ENCODE peak calls at places on chromosomes 5 and 9, in ten cellular contexts. Y is CD8-positive, alpha-beta T cell; E is heart left ventricle; L is tibial nerve; R is breast epithelium; N is RWPE1; K is tibial artery; U is MM.1S; I is AG10803; P is fibroblast of pulmonary artery. S is an unnamed sample.
A peak's percentile ranks its signal among the peaks of the same experiment; 100 is the strongest.

GRCh38 chr5:74056789-74057164 is 430.8 kb downstream of the ARHGEF28 start:
- DNase-seq in Y (no peak), E (no peak), L (no peak), R (no peak), N (peak; percentile 41), K (no peak), U (peak; percentile 51), I (peak; percentile 40), P (peak; percentile 67), S (no peak)

GRCh38 chr5:69308046-69308553 is 24.5 kb downstream of the CCDC125 start:
- DNase-seq in Y (no peak), E (no peak), L (no peak), R (no peak), N (no peak), K (no peak), U (no peak), I (no peak), P (no peak), S (no peak)

GRCh38 chr9:114405294-114406034 is 17.7 kb upstream of the AKNA start:
- DNase-seq in Y (peak; percentile 69), E (peak; percentile 78), L (peak; percentile 81), R (peak; percentile 61), N (peak; percentile 94), K (peak; percentile 87), U (peak; percentile 71), I (peak; percentile 73), P (peak; percentile 85), S (peak; percentile 93)

GRCh38 chr5:95940758-95941682 is 20.6 kb downstream of the ELL2 start:
- DNase-seq in Y (no peak), E (no peak), L (no peak), R (no peak), N (no peak), K (no peak), U (no peak), I (no peak), P (peak; percentile 33), S (no peak)

GRCh38 chr5:43482490-43483064 is 1.1 kb downstream of the TMEM267 start:
- DNase-seq in Y (no peak), E (no peak), L (no peak), R (no peak), N (peak; percentile 37), K (no peak), U (no peak), I (peak; percentile 69), P (peak; percentile 26), S (no peak)

GRCh38 chr5:177362871-177363507 is 5.3 kb downstream of the RGS14 start:
- DNase-seq in Y (peak; percentile 51), E (peak; percentile 63), L (peak; percentile 43), R (peak; percentile 40), N (peak; percentile 85), K (no peak), U (peak; percentile 57), I (peak; percentile 20), P (peak; percentile 40), S (peak; percentile 81)

GRCh38 chr5:169742773-169743296 is 105.8 kb downstream of the DOCK2 start:
- DNase-seq in Y (no peak), E (peak; percentile 52), L (no peak), R (peak; percentile 76), N (no peak), K (no peak), U (no peak), I (peak; percentile 93), P (peak; percentile 19), S (no peak)

GRCh38 chr5:109826426-109826825 is 136.7 kb downstream of the MAN2A1 start:
- DNase-seq in Y (no peak), E (no peak), L (no peak), R (no peak), N (peak; percentile 79), K (no peak), U (no peak), I (no peak), P (no peak), S (no peak)

GRCh38 chr9:71286146-71286545 is 164.7 kb upstream of the TRPM3 start:
- DNase-seq in Y (no peak), E (no peak), L (no peak), R (no peak), N (no peak), K (no peak), U (no peak), I (no peak), P (no peak), S (no peak)

GRCh38 chr5:13664377-13664776 is 280.1 kb downstream of the DNAH5 start:
- DNase-seq in Y (no peak), E (no peak), L (no peak), R (no peak), N (peak; percentile 90), K (no peak), U (no peak), I (peak; percentile 90), P (peak; percentile 42), S (no peak)

GRCh38 chr5:4700082-4700481 is 440.0 kb upstream of the ADAMTS16 start:
- DNase-seq in Y (no peak), E (peak; percentile 63), L (peak; percentile 80), R (peak; percentile 78), N (peak; percentile 13), K (no peak), U (peak; percentile 62), I (peak; percentile 65), P (peak; percentile 21), S (no peak)

GRCh38 chr5:113336975-113337374 is 97.8 kb downstream of the TSSK1B start:
- DNase-seq in Y (no peak), E (peak; percentile 53), L (peak; percentile 39), R (no peak), N (peak; percentile 55), K (no peak), U (peak; percentile 55), I (peak; percentile 43), P (peak; percentile 90), S (no peak)

GRCh38 chr5:102916114-102916513 is 161.0 kb downstream of the PAM start:
- DNase-seq in Y (no peak), E (no peak), L (no peak), R (no peak), N (no peak), K (no peak), U (no peak), I (peak; percentile 58), P (no peak), S (no peak)

GRCh38 chr5:132962429-132962928 is 955 bp downstream of the AFF4 start:
- DNase-seq in Y (no peak), E (no peak), L (peak; percentile 30), R (no peak), N (peak; percentile 62), K (no peak), U (peak; percentile 15), I (peak; percentile 64), P (peak; percentile 83), S (no peak)

GRCh38 chr9:124859803-124860581 is 1.8 kb downstream of the RPL35 start:
- DNase-seq in Y (no peak), E (no peak), L (no peak), R (no peak), N (no peak), K (no peak), U (no peak), I (no peak), P (no peak), S (no peak)

GRCh38 chr5:14351845-14352712 is 208.9 kb downstream of the TRIO start:
- DNase-seq in Y (peak; percentile 46), E (peak; percentile 69), L (peak; percentile 60), R (no peak), N (peak; percentile 68), K (peak; percentile 81), U (peak; percentile 65), I (peak; percentile 68), P (peak; percentile 77), S (peak; percentile 37)

GRCh38 chr5:89582768-89583339 is 699.9 kb upstream of the MEF2C start:
- DNase-seq in Y (no peak), E (no peak), L (no peak), R (no peak), N (peak; percentile 19), K (no peak), U (peak; percentile 51), I (peak; percentile 12), P (peak; percentile 3), S (no peak)

GRCh38 chr9:108519417-108519816 is 336.4 kb downstream of the ACTL7B start:
- DNase-seq in Y (no peak), E (no peak), L (no peak), R (no peak), N (no peak), K (no peak), U (no peak), I (no peak), P (no peak), S (no peak)

GRCh38 chr9:108516391-108516790 is 339.4 kb downstream of the ACTL7B start:
- DNase-seq in Y (no peak), E (no peak), L (no peak), R (no peak), N (no peak), K (no peak), U (no peak), I (no peak), P (no peak), S (no peak)

GRCh38 chr9:108512426-108513173 is 343.2 kb downstream of the ACTL7B start:
- DNase-seq in Y (no peak), E (no peak), L (no peak), R (no peak), N (no peak), K (no peak), U (no peak), I (no peak), P (peak; percentile 8), S (no peak)

GRCh38 chr9:108517591-108518365 is 338.0 kb downstream of the ACTL7B start:
- DNase-seq in Y (no peak), E (no peak), L (no peak), R (no peak), N (no peak), K (no peak), U (no peak), I (no peak), P (peak; percentile 12), S (no peak)

GRCh38 chr9:108515856-108516255 is 339.9 kb downstream of the ACTL7B start:
- DNase-seq in Y (no peak), E (no peak), L (no peak), R (no peak), N (no peak), K (no peak), U (no peak), I (no peak), P (no peak), S (no peak)
- TF ChIP-seq CTCF in Y (no peak), E (peak; percentile 20), L (no peak), R (no peak), N (no peak), K (no peak), U (no peak), I (no peak), P (no peak), S (no peak)

GRCh38 chr5:172666251-172666650 is 25.2 kb downstream of the NEURL1B start:
- DNase-seq in Y (no peak), E (no peak), L (no peak), R (no peak), N (no peak), K (peak; percentile 69), U (no peak), I (peak; percentile 32), P (peak; percentile 20), S (no peak)
- TF ChIP-seq CTCF in Y (no peak), E (peak; percentile 18), L (no peak), R (no peak), N (no peak), K (peak; percentile 34), U (no peak), I (no peak), P (no peak), S (peak; percentile 8)

GRCh38 chr9:34869390-34869789 is 88.7 kb upstream of the PHF24 start:
- DNase-seq in Y (no peak), E (no peak), L (no peak), R (no peak), N (no peak), K (no peak), U (peak; percentile 52), I (peak; percentile 20), P (peak; percentile 60), S (no peak)
- TF ChIP-seq CTCF in Y (no peak), E (peak; percentile 25), L (no peak), R (no peak), N (peak; percentile 69), K (no peak), U (peak; percentile 70), I (peak; percentile 31), P (peak; percentile 61), S (peak; percentile 6)

GRCh38 chr9:129174724-129175514 is 3.1 kb downstream of the IER5L start:
- DNase-seq in Y (peak; percentile 7), E (peak; percentile 92), L (peak; percentile 69), R (peak; percentile 82), N (peak; percentile 87), K (peak; percentile 95), U (peak; percentile 31), I (peak; percentile 97), P (peak; percentile 91), S (peak; percentile 34)
- TF ChIP-seq CTCF in Y (no peak), E (no peak), L (peak; percentile 24), R (no peak), N (no peak), K (no peak), U (no peak), I (peak; percentile 22), P (peak; percentile 6), S (peak; percentile 6)

S was measured in D721Med.